ENCODE peak calls at places on chromosomes 3 and 15, in four cellular contexts. Z is GM12878, G is WTC11, I is K562. Y is an unnamed sample.
A peak's percentile ranks its signal among the peaks of the same experiment; 100 is the strongest.

GRCh38 chr3:100103558-100104441 is 10.5 kb downstream of the FILIP1L start:
- DNase-seq in Z (peak; percentile 56), G (no peak), I (no peak), Y (peak; percentile 20)

GRCh38 chr3:170690133-170690981 is 104.5 kb upstream of the SLC7A14 start:
- DNase-seq in Z (no peak), G (peak; percentile 79), I (peak; percentile 85), Y (peak; percentile 18)

GRCh38 chr15:78396976-78397375 is 41.0 kb upstream of the IREB2 start:
- DNase-seq in Z (no peak), G (peak; percentile 45), I (peak; percentile 51), Y (peak; percentile 70)

GRCh38 chr15:39301589-39301999 is 279.3 kb upstream of the THBS1 start:
- DNase-seq in Z (no peak), G (no peak), I (no peak), Y (no peak)

GRCh38 chr15:45790325-45790943 is 155.6 kb downstream of the SQOR start:
- DNase-seq in Z (no peak), G (peak; percentile 42), I (peak; percentile 11), Y (peak; percentile 14)

GRCh38 chr3:4207672-4208071 is 95.5 kb upstream of the SETMAR start:
- DNase-seq in Z (no peak), G (no peak), I (no peak), Y (no peak)

GRCh38 chr15:70783610-70784021 is 20.3 kb upstream of the UACA start:
- DNase-seq in Z (no peak), G (no peak), I (no peak), Y (peak; percentile 51)

GRCh38 chr3:34843479-34843870 is 795.9 kb upstream of the ARPP21 start:
- DNase-seq in Z (no peak), G (no peak), I (no peak), Y (no peak)

GRCh38 chr3:78163379-78163778 is 1123.5 kb downstream of the ROBO2 start:
- DNase-seq in Z (no peak), G (no peak), I (no peak), Y (no peak)

GRCh38 chr3:32958509-32958908 is 7.1 kb downstream of the CCR4 start:
- DNase-seq in Z (no peak), G (no peak), I (no peak), Y (peak; percentile 44)

GRCh38 chr15:59996498-59997041 is 7.5 kb upstream of the FOXB1 start:
- DNase-seq in Z (no peak), G (peak; percentile 56), I (no peak), Y (peak; percentile 14)

GRCh38 chr3:45984331-45985312 is 11.0 kb downstream of the FYCO1 start:
- DNase-seq in Z (no peak), G (no peak), I (no peak), Y (no peak)

GRCh38 chr3:184645304-184645703 is 66.6 kb downstream of the MAGEF1 start:
- DNase-seq in Z (no peak), G (no peak), I (no peak), Y (peak; percentile 10)

GRCh38 chr3:41522620-41523019 is 323.3 kb downstream of the CTNNB1 start:
- DNase-seq in Z (peak; percentile 53), G (no peak), I (no peak), Y (no peak)

GRCh38 chr3:60636846-60637245 is 614.4 kb downstream of the FHIT start:
- DNase-seq in Z (no peak), G (no peak), I (no peak), Y (no peak)

GRCh38 chr3:186060222-186060621 is 48.7 kb downstream of the ETV5 start:
- DNase-seq in Z (peak; percentile 40), G (no peak), I (no peak), Y (no peak)

GRCh38 chr15:67762610-67763368 is 62.5 kb upstream of the SKOR1 start:
- DNase-seq in Z (peak; percentile 85), G (no peak), I (no peak), Y (no peak)

GRCh38 chr3:171261487-171261886 is 198.7 kb downstream of the TNIK start:
- DNase-seq in Z (no peak), G (no peak), I (no peak), Y (no peak)

GRCh38 chr3:194268659-194269487 is 82.3 kb downstream of the CPN2 start:
- DNase-seq in Z (no peak), G (peak; percentile 6), I (no peak), Y (no peak)

GRCh38 chr3:151871639-151872468 is 1.6 kb upstream of the SUCNR1 start:
- DNase-seq in Z (peak; percentile 60), G (no peak), I (peak; percentile 58), Y (no peak)

GRCh38 chr3:182327196-182327681 is 466.1 kb upstream of the ATP11B start:
- DNase-seq in Z (no peak), G (peak; percentile 23), I (no peak), Y (no peak)

GRCh38 chr3:148329481-148330220 is 368.1 kb upstream of the AGTR1 start:
- DNase-seq in Z (no peak), G (no peak), I (no peak), Y (no peak)

DNA sequence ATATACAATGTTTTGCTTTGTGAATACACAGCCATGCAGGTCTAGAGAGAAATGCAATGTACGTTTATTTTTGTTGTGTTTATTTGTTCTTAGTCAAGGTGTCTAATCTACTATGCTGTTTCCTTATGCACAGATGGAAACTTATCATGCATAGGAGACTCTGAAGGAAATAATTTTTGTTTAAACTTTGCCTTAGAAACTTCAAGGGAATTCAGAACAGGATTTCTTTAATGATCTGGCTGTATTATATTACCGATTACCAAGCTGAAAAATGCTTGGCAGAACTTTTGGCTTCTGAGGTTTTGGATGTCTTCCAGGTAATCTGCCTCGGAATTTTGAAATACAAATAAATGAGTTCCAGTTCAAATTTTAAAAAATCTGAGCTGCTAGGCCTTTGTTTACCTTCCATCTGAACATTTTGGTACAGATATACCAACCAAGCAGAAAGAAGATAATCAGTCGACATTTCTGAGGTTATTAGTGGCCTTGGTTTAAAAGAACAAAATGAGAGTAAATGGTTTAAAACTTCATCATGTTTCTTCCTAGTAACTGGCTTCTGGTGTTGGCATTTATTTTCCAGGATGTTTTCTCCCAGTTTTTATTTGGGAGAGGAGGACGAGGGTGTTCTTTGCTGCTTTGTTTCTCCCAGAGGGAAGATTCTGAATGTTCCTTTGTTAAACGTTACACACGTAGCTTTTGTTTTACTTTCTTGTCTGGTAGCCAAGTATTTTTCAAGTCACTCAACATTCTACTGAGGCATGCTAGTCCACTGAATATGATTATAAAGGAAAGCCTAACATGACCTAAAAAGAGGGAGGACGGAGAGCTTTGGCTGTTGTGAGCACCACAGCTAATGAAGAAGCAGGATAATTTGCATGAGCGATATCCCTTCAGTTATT is 421.8 kb upstream of the TBL1XR1 start:
- DNase-seq in Z (no peak), G (no peak), I (no peak), Y (no peak)
- TF ChIP-seq CBFB in Z (no peak), G (no peak), I (no peak), Y (no peak)

GRCh38 chr3:169660709-169661566 is 2.6 kb downstream of the MECOM start:
- DNase-seq in Z (no peak), G (no peak), I (no peak), Y (no peak)

GRCh38 chr3:169664034-169664820 is 715 bp upstream of the MECOM start:
- DNase-seq in Z (no peak), G (no peak), I (no peak), Y (no peak)

GRCh38 chr3:169659858-169660614 is 3.5 kb downstream of the MECOM start:
- DNase-seq in Z (no peak), G (peak; percentile 39), I (no peak), Y (no peak)

GRCh38 chr3:169661567-169662214 is 1.8 kb downstream of the MECOM start:
- DNase-seq in Z (no peak), G (peak; percentile 56), I (peak; percentile 19), Y (no peak)

DNA sequence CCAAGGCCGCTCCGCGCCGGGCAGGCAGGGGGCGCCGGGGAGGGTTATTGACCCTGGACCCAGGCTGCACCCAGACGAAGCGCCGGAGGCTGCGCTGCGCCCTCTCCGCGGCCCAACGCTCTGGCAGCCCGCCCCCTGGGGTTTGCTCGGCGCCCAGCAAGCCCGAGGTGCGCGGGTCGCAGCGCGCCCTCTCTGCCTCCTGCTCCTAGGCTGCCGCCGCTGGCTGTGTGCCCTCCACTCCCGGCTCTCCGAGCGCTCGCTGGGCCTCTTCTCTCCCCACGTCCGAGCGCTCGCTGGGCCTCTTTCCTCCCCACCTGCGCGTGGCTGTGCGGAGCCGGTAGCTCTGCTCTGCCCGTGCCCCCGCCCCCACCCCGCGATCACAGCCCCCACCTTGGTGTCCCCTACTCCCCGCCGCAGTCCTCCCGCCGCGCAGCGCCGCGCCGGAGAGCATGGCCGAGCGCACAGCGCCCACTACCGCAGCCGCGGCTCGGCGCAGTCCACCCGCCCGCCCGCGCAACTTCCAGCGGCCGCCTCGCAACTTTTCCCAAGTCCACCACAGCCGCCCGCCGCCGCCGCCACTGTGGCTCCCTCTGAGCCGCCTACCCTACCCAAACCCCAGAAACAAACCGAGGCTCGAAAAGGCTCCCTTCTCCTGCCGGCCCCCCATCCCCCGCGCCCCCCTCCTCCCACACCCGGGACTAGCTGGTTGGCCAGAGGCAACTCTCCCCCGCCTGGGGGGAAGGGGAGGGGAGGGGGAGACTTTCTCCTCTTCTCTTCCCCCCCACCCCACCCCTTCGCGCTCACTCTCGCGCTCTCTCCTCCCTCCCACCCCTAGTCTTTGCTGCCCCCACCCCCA is 1.1 kb downstream of the MECOM start:
- DNase-seq in Z (no peak), G (peak; percentile 90), I (peak; percentile 80), Y (peak; percentile 66)
- TF ChIP-seq CBFB in Z (no peak), G (no peak), I (no peak), Y (no peak)

GRCh38 chr15:84856731-84857417 is 27.6 kb upstream of the SLC28A1 start:
- DNase-seq in Z (no peak), G (no peak), I (no peak), Y (no peak)

GRCh38 chr15:84858231-84858630 is 26.2 kb upstream of the SLC28A1 start:
- DNase-seq in Z (no peak), G (no peak), I (no peak), Y (no peak)

GRCh38 chr15:84857418-84858004 is 27.0 kb upstream of the SLC28A1 start:
- DNase-seq in Z (no peak), G (no peak), I (no peak), Y (no peak)

GRCh38 chr15:84855032-84855645 is 29.3 kb upstream of the SLC28A1 start:
- DNase-seq in Z (no peak), G (no peak), I (no peak), Y (no peak)

DNA sequence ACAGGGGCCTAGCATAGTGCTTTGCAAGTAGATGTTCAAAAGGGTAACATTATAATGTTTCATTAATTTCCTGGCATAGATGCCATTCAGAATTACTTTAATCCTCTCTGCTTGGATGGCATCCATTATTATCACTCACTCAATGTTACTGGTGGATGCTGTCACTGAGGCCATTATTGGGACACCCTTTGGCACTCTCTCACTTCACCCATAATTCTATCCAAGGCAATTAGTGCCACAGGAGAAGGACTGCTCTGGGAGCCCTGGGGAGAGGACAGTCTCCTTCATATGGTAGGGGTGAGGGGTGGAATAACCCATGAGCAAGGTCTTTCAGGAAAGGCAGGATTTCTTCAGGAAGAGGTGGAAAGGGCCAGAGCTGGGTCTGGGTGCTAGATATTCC is 28.7 kb upstream of the SLC28A1 start:
- DNase-seq in Z (no peak), G (no peak), I (no peak), Y (no peak)
- TF ChIP-seq CBFB in Z (no peak), G (no peak), I (no peak), Y (no peak)

GRCh38 chr3:157128771-157129671 is 30.9 kb downstream of the CCNL1 start:
- DNase-seq in Z (no peak), G (peak; percentile 18), I (peak; percentile 14), Y (peak; percentile 40)
- TF ChIP-seq CBFB in Z (no peak), G (no peak), I (no peak), Y (no peak)

Y was measured in HepG2.